ENCODE peak calls at places on chromosome 21, in five cellular contexts. D is SIG-M5, R is SK-N-SH, N is ACHN, B is GM23338. C is an unnamed sample.

GRCh38 chr21:34889537-34890257 is 159.4 kb downstream of the RUNX1 start:
- DNase-seq in N (peak), R (peak), D (peak), B (peak), C (peak)

GRCh38 chr21:27570306-27570868 is 603.5 kb upstream of the ADAMTS5 start:
- DNase-seq in B (no peak), D (no peak), R (no peak), N (peak), C (no peak)

GRCh38 chr21:29557200-29557599 is 258.5 kb downstream of the BACH1 start:
- DNase-seq in N (no peak), D (no peak), R (no peak), B (no peak), C (no peak)

GRCh38 chr21:38807481-38807880 is 1.8 kb downstream of the ETS2 start:
- DNase-seq in B (no peak), R (peak), D (no peak), N (no peak), C (no peak)

GRCh38 chr21:14401217-14401616 is 18.3 kb upstream of the HSPA13 start:
- DNase-seq in R (no peak), B (no peak), N (no peak), D (no peak), C (no peak)

GRCh38 chr21:46253610-46254124 is 25.1 kb upstream of the LSS start:
- DNase-seq in B (peak), R (no peak), D (no peak), N (no peak), C (no peak)

GRCh38 chr21:44407493-44407892 is 47.8 kb upstream of the LRRC3 start:
- DNase-seq in B (no peak), R (peak), N (no peak), D (no peak), C (no peak)

GRCh38 chr21:45549670-45550463 is 7.6 kb upstream of the SLC19A1 start:
- DNase-seq in B (no peak), N (no peak), R (peak), D (no peak), C (no peak)

GRCh38 chr21:45641480-45642035 is 2.0 kb upstream of the PCBP3 start:
- DNase-seq in R (no peak), D (no peak), B (peak), N (no peak), C (no peak)

GRCh38 chr21:41750051-41750450 is 16.8 kb downstream of the RIPK4 start:
- DNase-seq in B (no peak), N (no peak), D (no peak), R (no peak), C (no peak)

GRCh38 chr21:39221282-39221996 is 38.2 kb upstream of the PSMG1 start:
- DNase-seq in D (no peak), N (peak), R (no peak), B (no peak), C (no peak)

GRCh38 chr21:30990514-30991304 is 47.6 kb downstream of the KRTAP19-8 start:
- DNase-seq in B (peak), N (no peak), D (no peak), R (no peak), C (no peak)

GRCh38 chr21:33021150-33021549 is 4.6 kb upstream of the OLIG2 start:
- DNase-seq in B (no peak), N (no peak), D (no peak), R (no peak), C (no peak)

GRCh38 chr21:37530901-37531351 is 164.4 kb downstream of the DYRK1A start:
- DNase-seq in N (no peak), D (no peak), R (no peak), B (no peak), C (peak)